ENCODE peak calls at places on chromosomes 2 and 18, in four cellular contexts. K, B, Z and I are unnamed samples.

GRCh38 chr2:12819721-12820120 is 103.0 kb downstream of the TRIB2 start:
- DNase-seq in K (no peak), B (no peak), Z (no peak), I (peak; percentile 89)

GRCh38 chr18:56645415-56646016 is 5.6 kb upstream of the WDR7 start:
- DNase-seq in K (no peak), B (no peak), Z (peak; percentile 51), I (no peak)

GRCh38 chr2:63192889-63193778 is 142.5 kb downstream of the OTX1 start:
- DNase-seq in K (no peak), B (no peak), Z (no peak), I (no peak)

GRCh38 chr18:22168360-22168921 is 948 bp upstream of the GATA6 start:
- DNase-seq in K (no peak), B (no peak), Z (no peak), I (no peak)

GRCh38 chr2:15919716-15920444 is 20.5 kb upstream of the MYCN start:
- DNase-seq in K (no peak), B (no peak), Z (no peak), I (no peak)

GRCh38 chr2:174078275-174078674 is 113.1 kb upstream of the SP3 start:
- DNase-seq in K (no peak), B (no peak), Z (no peak), I (peak; percentile 25)

GRCh38 chr2:7701807-7702206 is 784.6 kb downstream of the RNF144A start:
- DNase-seq in K (no peak), B (no peak), Z (no peak), I (no peak)

GRCh38 chr2:231709981-231710750 is 1.8 kb downstream of the PTMA start:
- DNase-seq in K (peak; percentile 86), B (no peak), Z (peak; percentile 94), I (peak; percentile 79)

GRCh38 chr2:20594957-20595356 is 55.9 kb downstream of the HS1BP3 start:
- DNase-seq in K (peak; percentile 5), B (no peak), Z (no peak), I (no peak)

GRCh38 chr2:153509133-153509532 is 30.6 kb upstream of the RPRM start:
- DNase-seq in K (no peak), B (no peak), Z (no peak), I (no peak)

GRCh38 chr2:149160701-149161217 is 122.3 kb downstream of the LYPD6B start:
- DNase-seq in K (no peak), B (peak; percentile 84), Z (peak; percentile 85), I (no peak)

GRCh38 chr2:23390152-23390551 is 5.2 kb downstream of the KLHL29 start:
- DNase-seq in K (no peak), B (peak; percentile 14), Z (no peak), I (no peak)

GRCh38 chr2:11159574-11160170 is 4.4 kb downstream of the SLC66A3 start:
- DNase-seq in K (no peak), B (peak; percentile 86), Z (no peak), I (no peak)

GRCh38 chr2:54602736-54603322 is 120.6 kb upstream of the EML6 start:
- DNase-seq in K (no peak), B (no peak), Z (no peak), I (no peak)

GRCh38 chr18:10560457-10561045 is 34.7 kb downstream of the NAPG start:
- DNase-seq in K (peak; percentile 71), B (no peak), Z (peak; percentile 74), I (peak; percentile 67)

GRCh38 chr2:98483257-98483861 is 38.7 kb downstream of the INPP4A start:
- DNase-seq in K (no peak), B (no peak), Z (peak; percentile 20), I (no peak)

GRCh38 chr2:32611366-32611765 is 16.5 kb upstream of the TTC27 start:
- DNase-seq in K (no peak), B (no peak), Z (no peak), I (no peak)

GRCh38 chr2:175631247-175631628 is 370.8 kb downstream of the LNPK start:
- DNase-seq in K (no peak), B (no peak), Z (no peak), I (no peak)

GRCh38 chr2:128557841-128558241 is 239.2 kb upstream of the HS6ST1 start:
- DNase-seq in K (no peak), B (no peak), Z (no peak), I (peak; percentile 94)

GRCh38 chr2:208017721-208018120 is 7.6 kb downstream of the PLEKHM3 start:
- DNase-seq in K (no peak), B (no peak), Z (no peak), I (no peak)

GRCh38 chr2:227415538-227416424 is 28.0 kb upstream of the SCYGR1 start:
- DNase-seq in K (peak; percentile 34), B (no peak), Z (no peak), I (peak; percentile 70)

GRCh38 chr2:65922794-65923193 is 490.4 kb upstream of the SPRED2 start:
- DNase-seq in K (no peak), B (no peak), Z (no peak), I (peak; percentile 40)

GRCh38 chr2:28093768-28094167 is 203.2 kb downstream of the BABAM2 start:
- DNase-seq in K (no peak), B (no peak), Z (no peak), I (no peak)

GRCh38 chr2:207831569-207832248 is 62.0 kb upstream of the FZD5 start:
- DNase-seq in K (no peak), B (no peak), Z (no peak), I (no peak)

GRCh38 chr18:58168986-58169385 is 125.0 kb downstream of the NEDD4L start:
- DNase-seq in K (no peak), B (no peak), Z (no peak), I (no peak)

GRCh38 chr2:20666364-20667150 is at the start of gene GDF7:
- DNase-seq in K (peak; percentile 63), B (no peak), Z (no peak), I (no peak)

GRCh38 chr2:217740178-217740577 is 262.6 kb downstream of the TNS1 start:
- DNase-seq in K (peak; percentile 15), B (peak; percentile 89), Z (no peak), I (peak; percentile 58)

GRCh38 chr2:190649798-190650390 is 1.0 kb downstream of the NAB1 start:
- DNase-seq in K (no peak), B (no peak), Z (peak; percentile 18), I (no peak)

GRCh38 chr2:38522754-38523349 is 79.9 kb downstream of the HNRNPLL start:
- DNase-seq in K (no peak), B (no peak), Z (no peak), I (no peak)

GRCh38 chr18:33669589-33669988 is 91.6 kb downstream of the ASXL3 start:
- DNase-seq in K (no peak), B (no peak), Z (no peak), I (no peak)

GRCh38 chr18:33677891-33678290 is 99.9 kb downstream of the ASXL3 start:
- DNase-seq in K (no peak), B (no peak), Z (no peak), I (no peak)

GRCh38 chr18:33676593-33676992 is 98.6 kb downstream of the ASXL3 start:
- DNase-seq in K (no peak), B (no peak), Z (no peak), I (no peak)

GRCh38 chr18:33670052-33670451 is 92.0 kb downstream of the ASXL3 start:
- DNase-seq in K (no peak), B (no peak), Z (peak; percentile 60), I (no peak)

GRCh38 chr18:33673689-33674088 is 95.7 kb downstream of the ASXL3 start:
- DNase-seq in K (no peak), B (no peak), Z (no peak), I (no peak)
- TF ChIP-seq CTCF in K (no peak), B (no peak), Z (peak; percentile 49), I (no peak)

DNA sequence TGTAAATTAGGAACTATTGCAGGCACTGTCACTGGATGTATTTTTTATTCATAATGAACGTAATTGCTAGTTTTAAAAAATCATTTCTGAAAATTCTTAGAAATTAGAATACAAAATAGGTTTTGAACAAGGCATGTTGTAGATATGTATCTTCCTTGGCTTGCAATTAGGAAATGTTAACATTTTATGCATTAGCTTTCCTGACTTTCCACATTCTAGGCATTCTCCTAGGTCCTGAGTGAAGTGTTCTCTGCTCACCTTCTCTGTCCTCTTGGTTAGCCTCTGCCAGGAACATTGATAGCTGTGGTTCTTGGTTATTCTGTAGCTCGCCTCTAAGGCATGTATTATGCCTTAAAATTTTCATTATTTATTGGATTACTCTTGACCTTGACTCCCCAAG is 130.3 kb downstream of the FHOD3 start:
- DNase-seq in K (no peak), B (no peak), Z (no peak), I (peak; percentile 22)
- TF ChIP-seq CTCF in K (no peak), B (no peak), Z (no peak), I (no peak)

DNA sequence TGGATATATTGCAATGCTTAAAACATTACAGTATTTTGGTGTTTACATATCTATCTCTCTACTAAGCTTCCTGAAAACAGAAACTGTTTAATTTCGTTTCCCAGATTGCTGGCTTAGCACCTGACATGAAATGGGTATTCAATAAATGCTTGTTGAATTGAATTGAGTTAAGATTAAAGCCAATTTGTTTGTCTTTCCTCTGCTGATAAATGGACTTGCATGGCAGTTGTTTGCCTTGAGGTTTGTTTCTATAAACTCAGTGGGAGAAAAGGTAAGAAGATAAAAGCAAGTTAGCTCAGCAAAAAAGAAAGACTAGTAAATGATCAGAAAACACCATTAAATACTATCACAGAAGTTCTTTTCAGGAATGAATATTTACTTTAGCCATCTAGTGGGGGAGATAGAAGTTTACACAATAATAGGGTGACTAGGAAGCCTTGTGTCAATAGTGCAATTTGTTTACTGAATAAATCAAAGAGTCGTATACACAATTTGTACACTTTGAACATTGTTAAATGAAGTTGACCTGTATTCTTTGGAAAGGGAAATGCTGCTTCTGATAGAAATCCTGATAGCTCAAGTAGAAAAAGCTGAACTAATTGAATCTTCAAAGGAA is 754.5 kb upstream of the FAM98A start:
- DNase-seq in K (no peak), B (no peak), Z (no peak), I (no peak)
- TF ChIP-seq CTCF in K (no peak), B (no peak), Z (no peak), I (no peak)

DNA sequence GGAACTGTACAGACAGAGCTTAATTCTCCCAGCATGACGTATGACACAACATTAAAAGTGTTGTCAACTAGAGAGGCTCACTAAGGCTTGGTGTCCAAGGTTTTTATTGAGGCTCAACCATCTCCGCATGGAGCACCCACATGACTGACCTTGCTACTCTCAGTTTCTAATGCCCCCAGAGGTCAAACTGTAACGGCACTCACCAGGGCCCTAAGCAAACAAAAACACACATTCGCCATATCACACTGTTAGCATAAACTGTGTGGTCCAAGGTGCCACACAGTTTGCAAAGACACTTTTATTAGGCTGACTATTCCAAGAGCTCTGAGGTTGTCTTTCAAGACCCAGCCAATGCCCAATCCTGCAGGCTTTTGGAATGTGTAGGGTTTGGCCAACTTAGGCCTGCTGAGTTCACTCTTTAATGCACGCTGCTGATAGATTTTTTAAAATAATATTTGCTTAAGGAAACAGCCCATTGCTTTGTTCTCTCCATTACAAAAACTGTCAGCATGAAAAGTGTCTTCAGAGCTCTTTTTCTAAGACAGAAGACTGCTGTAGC is 114.9 kb downstream of the DSC3 start:
- DNase-seq in K (no peak), B (no peak), Z (no peak), I (no peak)
- TF ChIP-seq CTCF in K (no peak), B (no peak), Z (no peak), I (no peak)